ENCODE peak calls at places on chromosomes 1 and 21, in nine cellular contexts. Y is GM06990; U is RCC 7860; H is hippocampal formation; Q is stimulated activated CD4-positive, alpha-beta T cell treated with anti-CD3 and anti-CD28 coated beads, Interleukin-2, amount 100 ng/mL, for 48 hours; F is stomach; J is endothelial cell; E is NCI-H1092 treated with DMSO at 0.1 percent for 48 hours; B is Caco-2. A is an unnamed sample.

GRCh38 chr1:44812822-44813543 is 4.7 kb downstream of the BTBD19 start:
- DNase-seq in H (no peak), U (no peak), Y (no peak), Q (no peak), J (peak), F (no peak), B (no peak), E (no peak), A (no peak)

GRCh38 chr1:155957411-155957915 is 16.0 kb downstream of the RXFP4 start:
- DNase-seq in B (no peak), E (no peak), U (no peak), Y (no peak), Q (no peak), H (no peak), J (no peak), F (no peak), A (no peak)

GRCh38 chr21:32278068-32278467 is 781 bp downstream of the MIS18A start:
- DNase-seq in B (no peak), H (no peak), Q (no peak), U (no peak), Y (no peak), E (peak), F (no peak), J (no peak), A (peak)

GRCh38 chr1:101174722-101175121 is 62.1 kb upstream of the S1PR1 start:
- DNase-seq in F (no peak), J (no peak), Y (no peak), B (no peak), E (no peak), U (peak), Q (no peak), H (no peak), A (no peak)

GRCh38 chr1:25168193-25169071 is 63.9 kb downstream of the SYF2 start:
- DNase-seq in Y (no peak), B (peak), J (no peak), H (no peak), U (no peak), E (no peak), Q (no peak), F (no peak), A (no peak)

GRCh38 chr1:66641851-66642473 is 108.0 kb downstream of the SGIP1 start:
- DNase-seq in E (no peak), U (no peak), F (no peak), B (no peak), Q (no peak), J (no peak), Y (no peak), H (no peak), A (no peak)

GRCh38 chr1:154711416-154711815 is 103.4 kb upstream of the ADAR start:
- DNase-seq in Y (no peak), U (no peak), F (no peak), J (no peak), Q (no peak), E (no peak), B (no peak), H (no peak), A (no peak)

GRCh38 chr1:180935326-180936109 is 22.8 kb downstream of the KIAA1614 start:
- DNase-seq in U (no peak), H (no peak), J (no peak), F (no peak), Q (no peak), E (no peak), Y (peak), B (no peak), A (no peak)

GRCh38 chr1:72498393-72498792 is 216.1 kb upstream of the NEGR1 start:
- DNase-seq in B (no peak), J (no peak), H (no peak), U (no peak), Y (no peak), Q (no peak), F (no peak), E (no peak), A (no peak)

GRCh38 chr1:42674214-42674613 is 8.0 kb upstream of the YBX1 start:
- DNase-seq in Q (no peak), E (no peak), H (no peak), F (peak), Y (no peak), B (no peak), U (no peak), J (no peak), A (no peak)

GRCh38 chr1:220137006-220137794 is 43.3 kb downstream of the IARS2 start:
- DNase-seq in Q (no peak), U (no peak), F (no peak), J (peak), H (no peak), B (no peak), Y (no peak), E (no peak), A (no peak)

GRCh38 chr1:170790651-170791071 is 126.7 kb downstream of the PRRX1 start:
- DNase-seq in J (no peak), B (no peak), Q (no peak), H (no peak), F (no peak), U (no peak), E (no peak), Y (no peak), A (no peak)

GRCh38 chr1:17984510-17985085 is 123.0 kb upstream of the IGSF21 start:
- DNase-seq in J (peak), U (no peak), H (no peak), Q (peak), E (peak), F (peak), Y (no peak), B (no peak), A (peak)

GRCh38 chr1:43241352-43241953 is 28.3 kb upstream of the TMEM125 start:
- DNase-seq in U (peak), J (no peak), Q (no peak), B (peak), E (no peak), H (no peak), Y (no peak), F (no peak), A (no peak)

GRCh38 chr1:39378377-39378776 is 113.1 kb upstream of the BMP8A start:
- DNase-seq in Q (no peak), J (no peak), U (no peak), F (no peak), E (no peak), Y (no peak), B (peak), H (no peak), A (peak)

GRCh38 chr1:44146536-44147361 is 5.3 kb upstream of the KLF18 start:
- DNase-seq in E (no peak), H (no peak), J (no peak), Q (no peak), U (no peak), Y (no peak), F (no peak), B (no peak), A (no peak)

GRCh38 chr1:12436817-12437599 is 181.0 kb downstream of the DHRS3 start:
- DNase-seq in B (no peak), Q (no peak), E (no peak), Y (no peak), H (no peak), U (peak), J (no peak), F (no peak), A (peak)

GRCh38 chr1:181872562-181872961 is 188.9 kb downstream of the ZNF648 start:
- DNase-seq in E (no peak), F (no peak), U (no peak), B (no peak), Q (no peak), Y (no peak), H (no peak), J (no peak), A (no peak)

GRCh38 chr1:246213036-246213435 is 294.0 kb downstream of the SMYD3 start:
- DNase-seq in Q (no peak), U (no peak), H (no peak), B (no peak), E (no peak), F (no peak), J (no peak), Y (no peak), A (no peak)

GRCh38 chr1:167651161-167651693 is 21.2 kb downstream of the RCSD1 start:
- DNase-seq in F (no peak), J (no peak), E (no peak), H (no peak), Q (no peak), Y (no peak), U (no peak), B (no peak), A (no peak)

GRCh38 chr21:17436626-17437111 is 76.2 kb upstream of the CXADR start:
- DNase-seq in Y (no peak), H (peak), J (no peak), U (no peak), B (peak), E (no peak), Q (no peak), F (no peak), A (no peak)

GRCh38 chr1:156571261-156571958 is 955 bp downstream of the IQGAP3 start:
- DNase-seq in U (peak), H (no peak), F (no peak), J (no peak), Y (no peak), B (no peak), E (no peak), Q (no peak), A (peak)

GRCh38 chr1:31939484-31940329 is 1.5 kb upstream of the PTP4A2 start:
- DNase-seq in H (no peak), Y (peak), E (no peak), J (peak), U (peak), Q (peak), B (peak), F (peak), A (peak)

GRCh38 chr1:63157085-63157484 is 165.3 kb upstream of the FOXD3 start:
- DNase-seq in E (no peak), F (no peak), Y (no peak), B (no peak), H (no peak), J (no peak), Q (no peak), U (no peak), A (peak)

GRCh38 chr1:165871311-165872067 is 44.1 kb downstream of the UCK2 start:
- DNase-seq in Q (peak), B (no peak), U (peak), Y (peak), H (peak), J (peak), E (peak), F (peak), A (peak)

GRCh38 chr1:165635329-165635728 is 4.3 kb downstream of the MGST3 start:
- DNase-seq in Q (no peak), E (no peak), H (no peak), J (no peak), B (no peak), U (no peak), F (no peak), Y (no peak), A (no peak)

GRCh38 chr1:10682114-10682445 is 114.4 kb downstream of the CASZ1 start:
- DNase-seq in B (no peak), J (no peak), E (no peak), F (no peak), H (no peak), Y (no peak), U (no peak), Q (no peak), A (no peak)

GRCh38 chr1:200374569-200375312 is 35.1 kb downstream of the ZNF281 start:
- DNase-seq in U (peak), Q (no peak), Y (no peak), F (no peak), E (no peak), J (no peak), H (no peak), B (no peak), A (no peak)

GRCh38 chr1:243582321-243582720 is 267.7 kb downstream of the AKT3 start:
- DNase-seq in U (no peak), H (no peak), Y (no peak), F (no peak), E (no peak), B (no peak), Q (no peak), J (no peak), A (no peak)

GRCh38 chr21:29091032-29091431 is 17.6 kb upstream of the CCT8 start:
- DNase-seq in B (no peak), U (peak), J (no peak), F (no peak), E (no peak), H (no peak), Q (no peak), Y (no peak), A (no peak)

GRCh38 chr1:8937701-8938100 is 8.0 kb upstream of the CA6 start:
- DNase-seq in Y (no peak), Q (no peak), F (no peak), U (no peak), B (no peak), H (no peak), E (no peak), J (no peak), A (no peak)

GRCh38 chr1:46508760-46509159 is 19.1 kb downstream of the DMBX1 start:
- DNase-seq in U (peak), Q (no peak), E (no peak), Y (no peak), B (no peak), F (no peak), H (no peak), J (no peak), A (peak)

GRCh38 chr1:61322008-61322744 is 239.8 kb downstream of the NFIA start:
- DNase-seq in B (no peak), Y (no peak), F (no peak), E (no peak), U (no peak), J (no peak), Q (no peak), H (no peak), A (no peak)

GRCh38 chr1:78132174-78132972 is 86.6 kb downstream of the GIPC2 start:
- DNase-seq in J (no peak), F (no peak), B (no peak), E (no peak), U (no peak), Y (no peak), H (no peak), Q (no peak), A (no peak)

GRCh38 chr1:208007938-208008342 is 97.0 kb upstream of the CD34 start:
- DNase-seq in U (peak), Y (no peak), J (no peak), H (no peak), F (no peak), Q (no peak), B (no peak), E (no peak), A (no peak)

GRCh38 chr1:42801832-42802483 is 15.0 kb upstream of the ERMAP start:
- DNase-seq in B (no peak), H (no peak), F (no peak), U (no peak), Q (no peak), Y (no peak), J (no peak), E (no peak), A (no peak)